ENCODE peak calls at places on chromosomes 2 and 18, in seven cellular contexts. One of them, this sample, is unnamed.
A peak's percentile ranks its signal among the peaks of the same experiment; 100 is the strongest.

GRCh38 chr18:50627594-50628542 is 68.0 kb downstream of the MAPK4 start:
- DNase-seq in CD8-positive, alpha-beta memory T cell: no peak
- DNase-seq in activated CD8-positive, alpha-beta memory T cell treated with anti-CD3 and anti-CD28 coated beads for 24 hours: no peak
- DNase-seq in anterior cingulate cortex: no peak
- DNase-seq in lower lobe of right lung: no peak
- DNase-seq in GM13976: no peak
- DNase-seq in GOT3: no peak
- DNase-seq in this sample: peak; percentile 58

GRCh38 chr2:11022874-11023273 is 111.1 kb downstream of the KCNF1 start:
- DNase-seq in lower lobe of right lung: no peak
- DNase-seq in activated CD8-positive, alpha-beta memory T cell treated with anti-CD3 and anti-CD28 coated beads for 24 hours: no peak
- DNase-seq in GOT3: no peak
- DNase-seq in anterior cingulate cortex: no peak
- DNase-seq in GM13976: no peak
- DNase-seq in CD8-positive, alpha-beta memory T cell: no peak
- DNase-seq in this sample: peak; percentile 34

GRCh38 chr2:25938345-25938744 is 44.0 kb downstream of the KIF3C start:
- DNase-seq in GOT3: no peak
- DNase-seq in GM13976: no peak
- DNase-seq in activated CD8-positive, alpha-beta memory T cell treated with anti-CD3 and anti-CD28 coated beads for 24 hours: no peak
- DNase-seq in anterior cingulate cortex: no peak
- DNase-seq in CD8-positive, alpha-beta memory T cell: no peak
- DNase-seq in lower lobe of right lung: no peak
- DNase-seq in this sample: no peak

GRCh38 chr2:236972491-236973379 is 113.0 kb upstream of the COPS8 start:
- DNase-seq in CD8-positive, alpha-beta memory T cell: no peak
- DNase-seq in anterior cingulate cortex: no peak
- DNase-seq in GOT3: peak; percentile 40
- DNase-seq in lower lobe of right lung: no peak
- DNase-seq in GM13976: no peak
- DNase-seq in activated CD8-positive, alpha-beta memory T cell treated with anti-CD3 and anti-CD28 coated beads for 24 hours: peak; percentile 33
- DNase-seq in this sample: peak; percentile 83

GRCh38 chr18:7789853-7790552 is 222.9 kb downstream of the PTPRM start:
- DNase-seq in lower lobe of right lung: no peak
- DNase-seq in GOT3: no peak
- DNase-seq in anterior cingulate cortex: no peak
- DNase-seq in activated CD8-positive, alpha-beta memory T cell treated with anti-CD3 and anti-CD28 coated beads for 24 hours: no peak
- DNase-seq in CD8-positive, alpha-beta memory T cell: no peak
- DNase-seq in GM13976: no peak
- DNase-seq in this sample: no peak

GRCh38 chr2:46171441-46171953 is 125.7 kb upstream of the EPAS1 start:
- DNase-seq in GOT3: no peak
- DNase-seq in GM13976: no peak
- DNase-seq in CD8-positive, alpha-beta memory T cell: no peak
- DNase-seq in anterior cingulate cortex: no peak
- DNase-seq in activated CD8-positive, alpha-beta memory T cell treated with anti-CD3 and anti-CD28 coated beads for 24 hours: no peak
- DNase-seq in lower lobe of right lung: no peak
- DNase-seq in this sample: peak; percentile 77

GRCh38 chr2:29275186-29275585 is 160.0 kb downstream of the CLIP4 start:
- DNase-seq in activated CD8-positive, alpha-beta memory T cell treated with anti-CD3 and anti-CD28 coated beads for 24 hours: no peak
- DNase-seq in CD8-positive, alpha-beta memory T cell: no peak
- DNase-seq in GOT3: no peak
- DNase-seq in lower lobe of right lung: no peak
- DNase-seq in GM13976: no peak
- DNase-seq in anterior cingulate cortex: no peak
- DNase-seq in this sample: no peak

GRCh38 chr2:216589779-216590178 is 43.4 kb upstream of the IGFBP2 start:
- DNase-seq in GM13976: no peak
- DNase-seq in GOT3: no peak
- DNase-seq in anterior cingulate cortex: no peak
- DNase-seq in CD8-positive, alpha-beta memory T cell: no peak
- DNase-seq in lower lobe of right lung: no peak
- DNase-seq in activated CD8-positive, alpha-beta memory T cell treated with anti-CD3 and anti-CD28 coated beads for 24 hours: no peak
- DNase-seq in this sample: no peak

GRCh38 chr2:8193686-8194615 is 487.9 kb upstream of the ID2 start:
- DNase-seq in GM13976: no peak
- DNase-seq in CD8-positive, alpha-beta memory T cell: no peak
- DNase-seq in activated CD8-positive, alpha-beta memory T cell treated with anti-CD3 and anti-CD28 coated beads for 24 hours: no peak
- DNase-seq in lower lobe of right lung: no peak
- DNase-seq in GOT3: no peak
- DNase-seq in anterior cingulate cortex: no peak
- DNase-seq in this sample: no peak

GRCh38 chr2:74583504-74583903 is 29.0 kb downstream of the DOK1 start:
- DNase-seq in GOT3: no peak
- DNase-seq in activated CD8-positive, alpha-beta memory T cell treated with anti-CD3 and anti-CD28 coated beads for 24 hours: no peak
- DNase-seq in GM13976: no peak
- DNase-seq in CD8-positive, alpha-beta memory T cell: no peak
- DNase-seq in anterior cingulate cortex: no peak
- DNase-seq in lower lobe of right lung: no peak
- DNase-seq in this sample: no peak

GRCh38 chr2:61135510-61135909 is 26.5 kb upstream of the C2orf74 start:
- DNase-seq in anterior cingulate cortex: no peak
- DNase-seq in activated CD8-positive, alpha-beta memory T cell treated with anti-CD3 and anti-CD28 coated beads for 24 hours: no peak
- DNase-seq in lower lobe of right lung: no peak
- DNase-seq in GOT3: no peak
- DNase-seq in CD8-positive, alpha-beta memory T cell: no peak
- DNase-seq in GM13976: no peak
- DNase-seq in this sample: no peak

GRCh38 chr2:150486539-150487484 is 655 bp downstream of the RND3 start:
- DNase-seq in CD8-positive, alpha-beta memory T cell: no peak
- DNase-seq in lower lobe of right lung: no peak
- DNase-seq in activated CD8-positive, alpha-beta memory T cell treated with anti-CD3 and anti-CD28 coated beads for 24 hours: no peak
- DNase-seq in GM13976: peak; percentile 33
- DNase-seq in anterior cingulate cortex: peak; percentile 15
- DNase-seq in GOT3: peak; percentile 25
- DNase-seq in this sample: peak; percentile 67

GRCh38 chr2:47017541-47017940 is 101.9 kb upstream of the MCFD2 start:
- DNase-seq in activated CD8-positive, alpha-beta memory T cell treated with anti-CD3 and anti-CD28 coated beads for 24 hours: no peak
- DNase-seq in GOT3: no peak
- DNase-seq in GM13976: no peak
- DNase-seq in CD8-positive, alpha-beta memory T cell: no peak
- DNase-seq in lower lobe of right lung: no peak
- DNase-seq in anterior cingulate cortex: no peak
- DNase-seq in this sample: no peak

GRCh38 chr18:12750076-12750707 is 47.4 kb downstream of the PSMG2 start:
- DNase-seq in anterior cingulate cortex: no peak
- DNase-seq in CD8-positive, alpha-beta memory T cell: no peak
- DNase-seq in GM13976: peak; percentile 22
- DNase-seq in GOT3: no peak
- DNase-seq in activated CD8-positive, alpha-beta memory T cell treated with anti-CD3 and anti-CD28 coated beads for 24 hours: no peak
- DNase-seq in lower lobe of right lung: no peak
- DNase-seq in this sample: no peak

GRCh38 chr2:47230418-47230817 is 75.3 kb upstream of the STPG4 start:
- DNase-seq in GM13976: no peak
- DNase-seq in GOT3: no peak
- DNase-seq in activated CD8-positive, alpha-beta memory T cell treated with anti-CD3 and anti-CD28 coated beads for 24 hours: no peak
- DNase-seq in anterior cingulate cortex: no peak
- DNase-seq in lower lobe of right lung: no peak
- DNase-seq in CD8-positive, alpha-beta memory T cell: no peak
- DNase-seq in this sample: peak; percentile 88

GRCh38 chr18:69123421-69123820 is 277.3 kb upstream of the DOK6 start:
- DNase-seq in CD8-positive, alpha-beta memory T cell: no peak
- DNase-seq in lower lobe of right lung: no peak
- DNase-seq in activated CD8-positive, alpha-beta memory T cell treated with anti-CD3 and anti-CD28 coated beads for 24 hours: no peak
- DNase-seq in anterior cingulate cortex: no peak
- DNase-seq in GOT3: no peak
- DNase-seq in GM13976: no peak
- DNase-seq in this sample: no peak

GRCh38 chr2:71856709-71857525 is 290.7 kb downstream of the CYP26B1 start:
- DNase-seq in anterior cingulate cortex: no peak
- DNase-seq in CD8-positive, alpha-beta memory T cell: no peak
- DNase-seq in lower lobe of right lung: no peak
- DNase-seq in GM13976: no peak
- DNase-seq in GOT3: no peak
- DNase-seq in activated CD8-positive, alpha-beta memory T cell treated with anti-CD3 and anti-CD28 coated beads for 24 hours: no peak
- DNase-seq in this sample: no peak

GRCh38 chr2:112728384-112729175 is 7.8 kb downstream of the NT5DC4 start:
- DNase-seq in lower lobe of right lung: no peak
- DNase-seq in anterior cingulate cortex: no peak
- DNase-seq in CD8-positive, alpha-beta memory T cell: no peak
- DNase-seq in activated CD8-positive, alpha-beta memory T cell treated with anti-CD3 and anti-CD28 coated beads for 24 hours: no peak
- DNase-seq in GM13976: no peak
- DNase-seq in GOT3: no peak
- DNase-seq in this sample: no peak